ENCODE peak calls at places on chromosomes 3 and 15, in five cellular contexts. E is nephron progenitor cell, X is type B pancreatic cell, V is BE2C, F is heart right ventricle. D is an unnamed sample.

GRCh38 chr3:49346797-49347251 is 7.0 kb upstream of the USP4 start:
- DNase-seq in E (no peak), X (no peak), V (no peak), F (no peak), D (no peak)

GRCh38 chr3:86990734-86991481 is at the start of gene VGLL3:
- DNase-seq in E (peak; percentile 78), X (peak; percentile 76), V (peak; percentile 29), F (peak; percentile 72), D (peak; percentile 65)

GRCh38 chr3:72977060-72977459 is 19.6 kb upstream of the PPP4R2 start:
- DNase-seq in E (no peak), X (no peak), V (no peak), F (no peak), D (no peak)

GRCh38 chr15:35209838-35210237 is 124.7 kb upstream of the NANOGP8 start:
- DNase-seq in E (no peak), X (no peak), V (no peak), F (no peak), D (no peak)

GRCh38 chr15:29134239-29134638 is 135.4 kb downstream of the NSMCE3 start:
- DNase-seq in E (no peak), X (no peak), V (no peak), F (no peak), D (no peak)

GRCh38 chr3:174170248-174170647 is 688.9 kb upstream of the NAALADL2 start:
- DNase-seq in E (no peak), X (no peak), V (no peak), F (no peak), D (no peak)

GRCh38 chr3:152235709-152236298 is 32.9 kb upstream of the MBNL1 start:
- DNase-seq in E (no peak), X (no peak), V (no peak), F (no peak), D (no peak)

GRCh38 chr3:69763976-69764851 is 24.9 kb downstream of the MITF start:
- DNase-seq in E (no peak), X (no peak), V (no peak), F (no peak), D (no peak)

GRCh38 chr15:67124911-67125588 is 59.6 kb downstream of the SMAD3 start:
- DNase-seq in E (peak; percentile 47), X (no peak), V (no peak), F (no peak), D (no peak)

GRCh38 chr3:132237652-132238032 is 79.6 kb upstream of the ACP3 start:
- DNase-seq in E (no peak), X (no peak), V (no peak), F (no peak), D (no peak)

GRCh38 chr3:99640214-99640851 is 1.9 kb downstream of the COL8A1 start:
- DNase-seq in E (no peak), X (no peak), V (no peak), F (no peak), D (no peak)

GRCh38 chr3:16286161-16286560 is 21.1 kb downstream of the OXNAD1 start:
- DNase-seq in E (no peak), X (no peak), V (no peak), F (no peak), D (no peak)

GRCh38 chr15:26050271-26050670 is 187.1 kb upstream of the ATP10A start:
- DNase-seq in E (no peak), X (no peak), V (no peak), F (no peak), D (no peak)

GRCh38 chr3:104102386-104102785 is 1264.3 kb upstream of the ALCAM start:
- DNase-seq in E (peak; percentile 48), X (no peak), V (peak; percentile 75), F (no peak), D (peak; percentile 32)

GRCh38 chr3:149015383-149015782 is 24.0 kb downstream of the GYG1 start:
- DNase-seq in E (no peak), X (no peak), V (no peak), F (no peak), D (no peak)

GRCh38 chr3:184240384-184241140 is 8.2 kb downstream of the ALG3 start:
- DNase-seq in E (peak; percentile 56), X (no peak), V (no peak), F (no peak), D (no peak)

GRCh38 chr15:62253294-62253693 is 88.2 kb upstream of the C2CD4B start:
- DNase-seq in E (no peak), X (no peak), V (peak; percentile 28), F (no peak), D (no peak)

GRCh38 chr3:71726106-71726505 is 904 bp upstream of the EIF4E3 start:
- DNase-seq in E (no peak), X (no peak), V (no peak), F (no peak), D (no peak)

GRCh38 chr15:70254186-70254974 is 156.7 kb upstream of the TLE3 start:
- DNase-seq in E (no peak), X (no peak), V (peak; percentile 49), F (no peak), D (no peak)

GRCh38 chr3:190926619-190927018 is 64.1 kb upstream of the GMNC start:
- DNase-seq in E (no peak), X (no peak), V (no peak), F (no peak), D (no peak)

GRCh38 chr3:27511724-27512422 is 27.7 kb upstream of the SLC4A7 start:
- DNase-seq in E (no peak), X (no peak), V (no peak), F (no peak), D (no peak)

GRCh38 chr15:52417957-52418356 is 110.7 kb downstream of the MYO5A start:
- DNase-seq in E (no peak), X (no peak), V (no peak), F (no peak), D (no peak)

GRCh38 chr15:38991126-38991525 is 426.5 kb upstream of the RASGRP1 start:
- DNase-seq in E (no peak), X (no peak), V (no peak), F (no peak), D (no peak)

GRCh38 chr3:197380786-197381185 is 82.4 kb upstream of the DLG1 start:
- DNase-seq in E (peak; percentile 36), X (no peak), V (peak; percentile 22), F (no peak), D (no peak)

DNA sequence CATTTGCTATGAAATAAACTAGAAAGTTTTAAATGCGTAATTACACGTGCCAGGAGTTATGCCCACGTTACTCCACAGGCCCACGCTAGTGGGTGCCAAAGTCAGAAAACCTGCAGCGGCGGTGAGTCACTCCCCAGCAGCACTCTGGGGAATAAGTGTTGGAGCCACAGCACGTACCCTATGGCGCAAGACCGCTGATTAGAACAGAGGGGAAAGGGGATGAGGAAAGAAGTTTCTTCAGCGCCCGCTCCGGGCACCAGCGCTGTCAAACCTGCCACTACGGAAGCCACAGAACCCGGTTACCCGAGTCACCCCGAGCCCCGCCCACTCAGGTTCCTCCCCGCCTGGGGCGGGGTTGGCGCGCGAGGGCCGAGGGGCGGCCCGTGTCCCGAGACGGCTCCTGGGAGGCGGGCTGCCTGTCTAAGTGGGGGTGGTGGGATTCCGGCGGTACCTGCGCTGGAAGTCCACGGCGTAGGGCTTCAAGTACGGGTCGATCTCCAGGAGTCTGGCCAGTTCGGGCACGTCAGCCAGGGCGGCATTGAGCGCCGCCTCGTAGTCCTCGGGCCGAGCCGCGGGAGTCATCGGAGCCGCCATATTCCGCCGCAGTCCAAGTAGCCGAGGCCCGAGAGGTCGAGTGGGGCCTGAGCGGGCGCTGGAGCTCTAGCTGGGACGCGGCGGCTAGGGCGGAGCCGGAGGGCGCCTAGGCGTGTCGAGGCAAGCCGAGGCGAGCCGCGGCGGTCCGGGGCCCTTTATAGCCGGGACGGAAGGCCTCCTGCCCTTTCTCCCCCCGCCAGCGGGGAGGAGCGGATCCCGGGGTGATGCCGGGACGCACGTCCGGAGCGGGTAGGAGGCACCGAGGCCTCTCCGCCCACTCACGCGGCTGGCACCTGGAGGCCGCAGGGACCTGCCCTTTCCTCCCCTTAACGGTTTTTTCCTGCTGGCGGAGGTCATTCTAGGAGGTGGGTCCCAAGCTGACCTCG is at the start of gene GBE1:
- DNase-seq in E (peak; percentile 90), X (peak; percentile 91), V (peak; percentile 90), F (peak; percentile 92), D (peak; percentile 81)
- TF ChIP-seq CTCF in E (no peak), X (peak; percentile 55), V (peak; percentile 59), F (peak; percentile 37), D (peak; percentile 55)

GRCh38 chr15:95287774-95288173 is 1042.7 kb upstream of the NR2F2 start:
- DNase-seq in E (no peak), X (no peak), V (no peak), F (no peak), D (no peak)

GRCh38 chr15:95284487-95284886 is 1046.0 kb upstream of the NR2F2 start:
- DNase-seq in E (no peak), X (no peak), V (no peak), F (no peak), D (no peak)

GRCh38 chr15:95286316-95286880 is 1044.1 kb upstream of the NR2F2 start:
- DNase-seq in E (no peak), X (no peak), V (no peak), F (no peak), D (no peak)

GRCh38 chr15:95286911-95287769 is 1043.4 kb upstream of the NR2F2 start:
- DNase-seq in E (peak; percentile 16), X (no peak), V (no peak), F (no peak), D (peak; percentile 26)

DNA sequence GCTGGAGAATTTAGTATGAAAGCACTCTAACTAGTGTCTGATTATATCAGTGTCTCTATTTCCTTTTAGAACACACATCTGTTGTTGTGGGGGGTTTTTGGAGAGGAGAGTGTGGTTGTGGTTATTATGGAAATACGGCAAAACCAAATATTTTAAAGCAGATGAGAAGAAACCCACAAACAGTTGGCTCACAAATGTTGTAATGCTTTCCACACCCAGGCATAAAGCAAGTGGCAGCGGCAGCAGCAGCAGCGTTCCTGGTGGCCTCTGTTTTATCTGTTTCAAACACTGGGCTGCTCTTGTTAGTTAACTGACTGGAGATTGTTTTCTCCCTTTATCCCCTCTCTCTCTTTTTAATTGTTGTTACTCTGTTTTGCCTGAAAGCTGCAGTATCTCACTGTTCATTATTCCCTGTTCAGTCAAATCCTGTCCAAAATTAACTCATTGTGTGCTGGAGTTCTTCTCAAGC is 1045.5 kb upstream of the NR2F2 start:
- DNase-seq in E (no peak), X (no peak), V (no peak), F (no peak), D (no peak)
- TF ChIP-seq CTCF in E (peak; percentile 16), X (peak; percentile 65), V (no peak), F (no peak), D (peak; percentile 53)

DNA sequence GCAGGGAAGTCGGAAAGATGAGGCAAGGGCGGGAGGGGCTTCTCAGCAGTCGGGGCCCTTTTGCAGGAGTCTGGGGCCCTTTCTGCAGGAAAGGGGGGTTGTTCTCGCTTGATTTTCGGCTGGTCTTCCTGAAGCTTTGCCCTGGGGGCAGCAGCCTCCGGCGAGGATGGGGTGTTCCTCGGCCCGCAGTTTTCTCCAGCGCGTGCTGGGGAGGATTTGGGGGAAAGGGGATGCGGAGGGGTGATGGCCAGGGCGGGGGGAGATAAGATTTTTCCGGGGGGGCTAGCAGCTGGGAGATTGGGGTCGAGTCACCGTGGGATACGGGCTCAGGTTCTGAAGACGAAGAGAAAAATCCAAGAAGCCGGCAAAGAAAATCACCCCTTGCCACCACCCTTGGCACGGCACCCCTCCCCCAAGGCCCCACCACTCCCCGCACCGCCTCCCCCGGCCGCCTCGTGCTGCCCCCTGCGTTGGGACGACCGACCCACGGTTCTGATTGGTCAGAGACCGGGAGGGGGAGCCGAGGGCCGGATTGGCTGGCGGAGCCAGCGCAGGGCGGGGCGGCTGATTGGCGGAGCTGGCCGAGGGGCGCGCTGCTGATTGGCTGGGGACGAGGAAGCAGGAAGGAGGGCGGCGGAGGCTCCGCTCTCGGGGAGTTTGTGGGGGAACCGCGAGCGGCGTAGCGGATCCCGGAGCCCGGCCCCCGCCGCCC is at the start of gene BAHD1:
- DNase-seq in E (peak; percentile 96), X (peak; percentile 98), V (peak; percentile 99), F (peak; percentile 99), D (peak; percentile 95)
- TF ChIP-seq CTCF in E (no peak), X (peak; percentile 16), V (no peak), F (no peak), D (peak; percentile 25)

GRCh38 chr3:6779140-6779539 is 81.8 kb upstream of the GRM7 start:
- DNase-seq in E (no peak), X (no peak), V (no peak), F (no peak), D (no peak)
- TF ChIP-seq CTCF in E (no peak), X (no peak), V (peak; percentile 7), F (no peak), D (no peak)

D was measured in neural crest cell.